ENCODE peak calls at places on chromosomes 16 and 17, in seven cellular contexts. M is stomach, S is body of pancreas, D is BE2C, N is heart right ventricle, A is HCT116, I is heart left ventricle. B is an unnamed sample. For H3K27me3 and H3K4me1, the result is how much of the 10 kb centered on the place peaks cover.

GRCh38 chr16:51731160-51731559 is 580.1 kb upstream of the SALL1 start:
- DNase-seq in M (no peak), S (no peak), D (no peak), N (no peak), A (no peak), I (no peak), B (no peak)

GRCh38 chr16:22342082-22342481 is 32.3 kb downstream of the CDR2 start:
- DNase-seq in M (no peak), S (no peak), D (no peak), N (no peak), A (no peak), I (no peak), B (no peak)

GRCh38 chr17:31373150-31374082 is 18.1 kb upstream of the RAB11FIP4 start:
- DNase-seq in M (no peak), S (no peak), D (no peak), N (no peak), A (peak), I (no peak), B (no peak)

GRCh38 chr17:75645501-75645888 is 12.3 kb downstream of the SMIM5 start:
- DNase-seq in M (peak), S (peak), D (no peak), N (no peak), A (peak), I (no peak), B (peak)

GRCh38 chr16:588639-588888 is 1.3 kb upstream of the RAB40C start:
- DNase-seq in M (peak), S (peak), D (peak), N (no peak), A (no peak), I (peak), B (no peak)

GRCh38 chr17:59762022-59762825 is 54.8 kb downstream of the VMP1 start:
- DNase-seq in M (no peak), S (no peak), D (no peak), N (no peak), A (peak), I (no peak), B (no peak)

GRCh38 chr17:29237476-29238132 is 9.1 kb upstream of the CRYBA1 start:
- DNase-seq in M (no peak), S (no peak), D (no peak), N (no peak), A (peak), I (no peak), B (no peak)

GRCh38 chr17:74532115-74532514 is 840 bp upstream of the CD300LB start:
- DNase-seq in M (peak), S (peak), D (peak), N (peak), A (no peak), I (peak), B (peak)

GRCh38 chr16:12532871-12533610 is 270.6 kb downstream of the CPPED1 start:
- DNase-seq in M (no peak), S (no peak), D (no peak), N (no peak), A (no peak), I (no peak), B (no peak)

GRCh38 chr17:7560172-7561027 is 1.3 kb upstream of the SENP3 start:
- DNase-seq in M (peak), S (peak), D (no peak), N (peak), A (no peak), I (peak), B (peak)

GRCh38 chr17:43025290-43025657 is 243 bp downstream of the RND2 start:
- DNase-seq in M (no peak), S (no peak), D (no peak), N (no peak), A (no peak), I (no peak), B (no peak)

GRCh38 chr17:66677201-66677981 is 157.5 kb upstream of the CACNG5 start:
- DNase-seq in M (no peak), S (no peak), D (no peak), N (no peak), A (no peak), I (no peak), B (no peak)

GRCh38 chr16:2751577-2752034 is 832 bp upstream of the SRRM2 start:
- DNase-seq in M (no peak), S (peak), D (peak), N (no peak), A (peak), I (no peak), B (no peak)

GRCh38 chr16:50396770-50397525 is 28.2 kb upstream of the BRD7 start:
- DNase-seq in M (no peak), S (no peak), D (no peak), N (no peak), A (peak), I (no peak), B (no peak)

GRCh38 chr17:79165296-79165695 is 90.7 kb downstream of the ENGASE start:
- DNase-seq in M (no peak), S (no peak), D (no peak), N (no peak), A (no peak), I (no peak), B (no peak)

GRCh38 chr17:6526362-6527152 is 29.8 kb downstream of the PITPNM3 start:
- DNase-seq in M (no peak), S (no peak), D (no peak), N (no peak), A (no peak), I (no peak), B (no peak)

GRCh38 chr17:64056269-64057005 is 36.0 kb upstream of the ICAM2 start:
- DNase-seq in M (no peak), S (peak), D (no peak), N (no peak), A (no peak), I (no peak), B (no peak)

GRCh38 chr17:75300280-75300679 is 11.0 kb upstream of the SLC25A19 start:
- DNase-seq in M (no peak), S (no peak), D (no peak), N (no peak), A (no peak), I (no peak), B (no peak)

GRCh38 chr16:4090476-4090875 is 25.8 kb downstream of the ADCY9 start:
- DNase-seq in M (no peak), S (no peak), D (no peak), N (peak), A (no peak), I (peak), B (no peak)

GRCh38 chr16:23595246-23595950 is 718 bp downstream of the NDUFAB1 start:
- DNase-seq in M (no peak), S (no peak), D (no peak), N (no peak), A (no peak), I (no peak), B (no peak)

GRCh38 chr17:76550712-76551615 is 11.1 kb downstream of the PRCD start:
- DNase-seq in M (no peak), S (no peak), D (no peak), N (no peak), A (no peak), I (no peak), B (no peak)

GRCh38 chr16:1285669-1286491 is 23.6 kb upstream of the UBE2I start:
- DNase-seq in M (no peak), S (no peak), D (no peak), N (no peak), A (no peak), I (no peak), B (no peak)

GRCh38 chr17:32564325-32564724 is 77.5 kb downstream of the CDK5R1 start:
- DNase-seq in M (no peak), S (no peak), D (no peak), N (no peak), A (no peak), I (no peak), B (no peak)

GRCh38 chr17:65170839-65171238 is 33.7 kb downstream of the RGS9 start:
- DNase-seq in M (peak), S (peak), D (no peak), N (peak), A (no peak), I (peak), B (no peak)

GRCh38 chr16:69126221-69126620 is 6.2 kb downstream of the CHTF8 start:
- DNase-seq in M (no peak), S (no peak), D (no peak), N (no peak), A (no peak), I (no peak), B (no peak)

GRCh38 chr16:77843412-77843811 is 55.0 kb downstream of the VAT1L start:
- DNase-seq in M (no peak), S (no peak), D (no peak), N (no peak), A (no peak), I (no peak), B (no peak)

GRCh38 chr17:78780335-78780734 is 1.7 kb downstream of the CYTH1 start:
- DNase-seq in M (no peak), S (no peak), D (no peak), N (no peak), A (no peak), I (no peak), B (no peak)

GRCh38 chr17:74276051-74276476 is 2.0 kb downstream of the DNAI2 start:
- DNase-seq in M (no peak), S (no peak), D (no peak), N (peak), A (no peak), I (peak), B (no peak)

GRCh38 chr17:56936697-56937322 is 23.0 kb upstream of the TRIM25 start:
- DNase-seq in M (no peak), S (no peak), D (no peak), N (no peak), A (no peak), I (no peak), B (no peak)

GRCh38 chr17:82297280-82297803 is 20.1 kb downstream of the CD7 start:
- DNase-seq in M (peak), S (peak), D (peak), N (peak), A (no peak), I (peak), B (peak)

GRCh38 chr16:57000271-57001025 is 11.1 kb downstream of the NLRC5 start:
- DNase-seq in M (peak), S (no peak), D (no peak), N (peak), A (peak), I (peak), B (peak)

GRCh38 chr16:27508476-27508875 is 41.2 kb downstream of the GTF3C1 start:
- DNase-seq in M (no peak), S (no peak), D (no peak), N (no peak), A (no peak), I (no peak), B (no peak)

GRCh38 chr17:35191001-35191695 is 3.0 kb downstream of the SLC35G3 start:
- DNase-seq in M (no peak), S (no peak), D (no peak), N (no peak), A (no peak), I (no peak), B (no peak)

GRCh38 chr17:61581611-61582349 is 9.2 kb downstream of the NACA2 start:
- DNase-seq in M (no peak), S (no peak), D (no peak), N (no peak), A (no peak), I (no peak), B (no peak)

GRCh38 chr17:56593741-56594527 is 435 bp downstream of the NOG start:
- DNase-seq in M (peak), S (peak), D (peak), N (peak), A (no peak), I (peak), B (peak)

GRCh38 chr16:1800703-1801102 is 7.2 kb upstream of the IGFALS start:
- DNase-seq in M (no peak), S (no peak), D (no peak), N (peak), A (no peak), I (no peak), B (no peak)

GRCh38 chr17:72539981-72540897 is 419.4 kb downstream of the SOX9 start:
- DNase-seq in M (peak), S (peak), D (peak), N (peak), A (peak), I (peak), B (peak)
- H3K4me3 ChIP-seq in M (no peak), S (no peak), D (peak), N (peak), A (peak), I (no peak), B (no peak)

GRCh38 chr16:85461814-85462404 is 151.2 kb upstream of the GSE1 start:
- DNase-seq in M (no peak), S (no peak), D (peak), N (no peak), A (no peak), I (no peak), B (no peak)
- H3K27me3 ChIP-seq in M (under half), S (under half), D (under half), N (under half), A (under half), I (under half), B (under half)

GRCh38 chr16:89334461-89334860 is 117.0 kb downstream of the ZNF778 start:
- DNase-seq in M (no peak), S (no peak), D (no peak), N (no peak), A (no peak), I (no peak), B (peak)
- H3K4me1 ChIP-seq in M (under half), S (under half), D (under half), N (half or more), A (half or more), I (half or more), B (under half)

GRCh38 chr16:82567203-82567602 is 59.6 kb upstream of the CDH13 start:
- DNase-seq in M (no peak), S (no peak), D (no peak), N (peak), A (no peak), I (peak), B (no peak)

GRCh38 chr16:82562183-82562677 is 64.5 kb upstream of the CDH13 start:
- DNase-seq in M (no peak), S (no peak), D (no peak), N (no peak), A (no peak), I (no peak), B (no peak)

DNA sequence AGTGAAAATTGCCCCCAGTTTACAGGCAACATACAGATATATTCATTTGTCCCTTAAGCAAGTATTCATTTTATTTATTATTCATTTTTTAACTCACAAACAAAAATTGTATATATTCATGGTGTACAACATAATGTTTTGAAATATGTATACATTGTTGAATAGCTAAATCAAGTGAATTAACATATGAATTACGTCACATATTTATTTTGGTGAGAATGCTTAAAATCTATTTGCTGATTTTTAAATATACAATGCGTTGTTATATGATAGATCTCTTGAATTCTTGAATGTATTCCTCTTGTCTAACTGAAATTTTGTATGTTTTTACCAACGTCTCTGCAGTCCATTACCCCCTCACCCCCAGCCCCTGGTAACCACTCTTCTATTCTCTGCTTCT is 63.4 kb upstream of the CDH13 start:
- DNase-seq in M (no peak), S (no peak), D (no peak), N (no peak), A (no peak), I (no peak), B (no peak)
- H3K4me3 ChIP-seq in M (no peak), S (no peak), D (no peak), N (no peak), A (no peak), I (no peak), B (no peak)

GRCh38 chr17:37218849-37219248 is 156.9 kb upstream of the C17orf78 start:
- DNase-seq in M (no peak), S (no peak), D (no peak), N (no peak), A (no peak), I (no peak), B (no peak)
- H3K27me3 ChIP-seq in M (under half), S (under half), D (under half), N (under half), A (under half), I (under half), B (under half)

GRCh38 chr16:48555597-48555996 is 54.4 kb downstream of the N4BP1 start:
- DNase-seq in M (no peak), S (no peak), D (no peak), N (no peak), A (no peak), I (no peak), B (no peak)
- H3K4me1 ChIP-seq in M (under half), S (under half), D (under half), N (half or more), A (under half), I (half or more), B (under half)

GRCh38 chr16:84649511-84649861 is 1.2 kb downstream of the KLHL36 start:
- DNase-seq in M (no peak), S (no peak), D (no peak), N (no peak), A (no peak), I (no peak), B (no peak)
- H3K4me3 ChIP-seq in M (peak), S (no peak), D (peak), N (peak), A (peak), I (no peak), B (no peak)

B was measured in aorta.